ENCODE peak calls at places on chromosomes 12 and 14, in four cellular contexts. B, L, T and X are unnamed samples.

GRCh38 chr14:36505892-36506731 is 13.9 kb downstream of the NKX2-1 start:
- DNase-seq in B (no peak), L (no peak), T (no peak), X (no peak)

GRCh38 chr12:18932715-18933114 is 194.8 kb downstream of the CAPZA3 start:
- DNase-seq in B (peak), L (no peak), T (no peak), X (no peak)

GRCh38 chr14:33432407-33433023 is 493.8 kb downstream of the NPAS3 start:
- DNase-seq in B (peak), L (no peak), T (no peak), X (no peak)

GRCh38 chr12:129949652-129950051 is 45.8 kb upstream of the TMEM132D start:
- DNase-seq in B (no peak), L (no peak), T (no peak), X (no peak)

GRCh38 chr14:54627718-54628345 is 60.9 kb downstream of the SAMD4A start:
- DNase-seq in B (peak), L (no peak), T (peak), X (no peak)

GRCh38 chr12:75389061-75389460 is 1.8 kb upstream of the GLIPR1L2 start:
- DNase-seq in B (peak), L (peak), T (no peak), X (no peak)

GRCh38 chr14:61584258-61584657 is 111.1 kb upstream of the HIF1A start:
- DNase-seq in B (peak), L (no peak), T (no peak), X (no peak)

GRCh38 chr12:93302331-93303229 is 75.1 kb upstream of the NUDT4 start:
- DNase-seq in B (peak), L (no peak), T (no peak), X (no peak)

GRCh38 chr14:64502476-64503183 is 1.0 kb downstream of the ZBTB25 start:
- DNase-seq in B (no peak), L (no peak), T (peak), X (peak)

GRCh38 chr12:110656071-110656655 is 32.8 kb downstream of the HVCN1 start:
- DNase-seq in B (no peak), L (no peak), T (no peak), X (no peak)

GRCh38 chr12:41907550-41907949 is 237.1 kb downstream of the GXYLT1 start:
- DNase-seq in B (no peak), L (no peak), T (no peak), X (no peak)

GRCh38 chr12:13124661-13125505 is 21.4 kb upstream of the GSG1 start:
- DNase-seq in B (peak), L (no peak), T (no peak), X (no peak)

GRCh38 chr14:99181246-99181645 is 90.8 kb downstream of the BCL11B start:
- DNase-seq in B (no peak), L (no peak), T (no peak), X (no peak)

GRCh38 chr14:50830044-50830931 is 674 bp downstream of the NIN start:
- DNase-seq in B (no peak), L (peak), T (peak), X (peak)

GRCh38 chr14:55303646-55304277 is 32.5 kb downstream of the FBXO34 start:
- DNase-seq in B (no peak), L (no peak), T (no peak), X (no peak)

GRCh38 chr14:31536201-31536960 is 24.8 kb upstream of the NUBPL start:
- DNase-seq in B (no peak), L (no peak), T (no peak), X (no peak)

GRCh38 chr14:80212025-80212402 is 710 bp upstream of the DIO2 start:
- DNase-seq in B (peak), L (no peak), T (no peak), X (no peak)

GRCh38 chr12:57518920-57519757 is 1.2 kb downstream of the DDIT3 start:
- DNase-seq in B (no peak), L (no peak), T (peak), X (no peak)

GRCh38 chr14:90412058-90412457 is 15.2 kb downstream of the CALM1 start:
- DNase-seq in B (no peak), L (no peak), T (no peak), X (no peak)

GRCh38 chr12:21659383-21659782 is 1.7 kb upstream of the LDHB start:
- DNase-seq in B (no peak), L (no peak), T (no peak), X (no peak)

GRCh38 chr14:105071326-105071725 is 6.1 kb upstream of the GPR132 start:
- DNase-seq in B (no peak), L (no peak), T (no peak), X (no peak)

GRCh38 chr14:68523994-68524725 is 268.7 kb downstream of the ZFP36L1 start:
- DNase-seq in B (no peak), L (no peak), T (no peak), X (no peak)

GRCh38 chr14:99323603-99324185 is 51.7 kb upstream of the BCL11B start:
- DNase-seq in B (no peak), L (no peak), T (no peak), X (no peak)

GRCh38 chr14:96502621-96503251 is 554 bp downstream of the PAPOLA start:
- DNase-seq in B (peak), L (peak), T (peak), X (no peak)

GRCh38 chr14:55327179-55327578 is 56.0 kb downstream of the FBXO34 start:
- DNase-seq in B (no peak), L (no peak), T (no peak), X (no peak)

GRCh38 chr14:20801726-20802125 is 918 bp downstream of the RNASE1 start:
- DNase-seq in B (no peak), L (peak), T (peak), X (no peak)

GRCh38 chr12:95487024-95487423 is 13.1 kb downstream of the METAP2 start:
- DNase-seq in B (no peak), L (no peak), T (no peak), X (no peak)

GRCh38 chr14:55756563-55756962 is 176.6 kb downstream of the KTN1 start:
- DNase-seq in B (no peak), L (no peak), T (no peak), X (no peak)

GRCh38 chr14:33693237-33693636 is 257.6 kb downstream of the EGLN3 start:
- DNase-seq in B (peak), L (no peak), T (no peak), X (no peak)

GRCh38 chr14:81366259-81366658 is 33.9 kb downstream of the STON2 start:
- DNase-seq in B (no peak), L (no peak), T (no peak), X (no peak)

GRCh38 chr14:77642407-77642806 is 26.0 kb upstream of the SPTLC2 start:
- DNase-seq in B (no peak), L (no peak), T (no peak), X (no peak)

GRCh38 chr14:77647853-77648252 is 31.4 kb upstream of the SPTLC2 start:
- DNase-seq in B (no peak), L (no peak), T (peak), X (no peak)

GRCh38 chr14:77648520-77649200 is 32.2 kb upstream of the SPTLC2 start:
- DNase-seq in B (no peak), L (no peak), T (no peak), X (no peak)

GRCh38 chr14:77646907-77647306 is 30.5 kb upstream of the SPTLC2 start:
- DNase-seq in B (no peak), L (no peak), T (no peak), X (no peak)

DNA sequence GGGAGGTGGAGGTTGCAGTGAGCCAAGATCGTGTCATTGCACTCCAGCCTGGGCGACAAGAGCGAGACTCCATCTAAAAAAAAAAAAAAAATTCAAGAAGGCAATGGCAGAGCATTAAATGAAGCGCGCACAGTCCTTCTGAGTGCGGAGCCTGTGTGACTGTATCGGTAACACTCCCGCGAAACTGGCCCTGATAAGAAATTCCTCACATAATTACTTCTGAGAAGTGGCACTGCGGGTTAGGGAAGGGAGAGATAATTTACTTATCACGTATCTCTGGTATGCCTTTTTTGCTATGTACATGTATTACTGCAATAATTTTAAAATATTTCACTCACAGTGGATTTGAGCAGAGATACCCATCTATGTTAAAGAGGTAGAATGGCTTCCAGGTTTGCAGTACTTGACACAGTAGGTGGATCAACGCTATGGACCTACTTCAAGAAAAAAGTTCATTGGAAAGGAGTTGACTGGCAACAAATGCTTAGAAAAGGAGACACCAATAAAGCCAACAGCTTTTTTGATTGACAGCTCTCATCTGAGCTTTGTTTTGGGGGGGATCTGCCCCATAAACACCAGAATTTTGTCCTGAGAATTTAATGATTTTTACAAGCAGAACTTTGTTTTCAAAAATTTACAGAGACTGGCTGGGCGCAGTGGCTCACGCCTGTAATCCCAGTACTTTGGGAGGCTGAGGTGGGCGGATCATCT is 29.2 kb upstream of the SPTLC2 start:
- DNase-seq in B (no peak), L (no peak), T (no peak), X (no peak)
- TF ChIP-seq CTCF in B (no peak), L (no peak), T (no peak), X (no peak)

GRCh38 chr12:11805043-11805442 is 155.6 kb downstream of the ETV6 start:
- DNase-seq in B (no peak), L (no peak), T (no peak), X (no peak)
- TF ChIP-seq CTCF in B (peak), L (no peak), T (no peak), X (peak)

GRCh38 chr12:118055865-118056773 is 4.9 kb downstream of the WSB2 start:
- DNase-seq in B (no peak), L (no peak), T (no peak), X (no peak)
- TF ChIP-seq CTCF in B (no peak), L (no peak), T (no peak), X (no peak)

DNA sequence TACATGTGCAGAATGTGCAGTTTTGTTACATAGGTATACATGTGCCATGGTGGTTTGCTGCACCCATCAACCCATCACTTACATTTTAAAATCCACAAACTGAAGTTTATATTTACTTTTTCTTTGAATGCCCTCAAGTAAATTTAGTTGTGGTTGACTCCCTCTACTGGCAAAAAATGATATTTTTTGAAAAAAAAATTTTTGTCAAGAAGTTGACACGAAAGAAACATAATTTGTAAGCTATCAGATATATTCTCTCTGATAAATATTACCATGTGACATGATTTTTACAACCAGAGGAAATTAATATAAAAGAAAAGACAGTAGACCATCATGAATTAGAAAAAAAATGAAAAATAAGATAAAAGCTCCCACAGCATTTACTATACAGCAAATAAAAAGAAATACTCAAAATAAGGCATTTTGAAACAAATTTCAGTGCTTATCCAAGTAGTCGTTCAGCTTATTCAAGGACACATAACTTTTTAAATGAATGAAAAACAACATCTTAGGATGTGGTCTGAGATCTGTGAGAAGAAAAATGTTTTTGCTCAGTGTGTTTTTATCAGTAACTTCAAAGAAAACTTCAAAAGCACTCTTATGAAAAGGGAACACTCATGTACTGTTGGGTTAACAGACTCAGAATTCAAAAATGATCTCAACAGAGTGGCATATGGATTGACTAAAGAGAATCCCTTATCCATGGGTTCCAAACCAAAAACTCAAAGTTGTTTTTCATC is 30.0 kb upstream of the GRIP1 start:
- DNase-seq in B (no peak), L (no peak), T (no peak), X (no peak)
- TF ChIP-seq CTCF in B (peak), L (no peak), T (no peak), X (peak)

GRCh38 chr12:71476513-71476912 is 36.9 kb downstream of the LGR5 start:
- DNase-seq in B (peak), L (no peak), T (no peak), X (no peak)
- TF ChIP-seq CTCF in B (no peak), L (no peak), T (no peak), X (no peak)

DNA sequence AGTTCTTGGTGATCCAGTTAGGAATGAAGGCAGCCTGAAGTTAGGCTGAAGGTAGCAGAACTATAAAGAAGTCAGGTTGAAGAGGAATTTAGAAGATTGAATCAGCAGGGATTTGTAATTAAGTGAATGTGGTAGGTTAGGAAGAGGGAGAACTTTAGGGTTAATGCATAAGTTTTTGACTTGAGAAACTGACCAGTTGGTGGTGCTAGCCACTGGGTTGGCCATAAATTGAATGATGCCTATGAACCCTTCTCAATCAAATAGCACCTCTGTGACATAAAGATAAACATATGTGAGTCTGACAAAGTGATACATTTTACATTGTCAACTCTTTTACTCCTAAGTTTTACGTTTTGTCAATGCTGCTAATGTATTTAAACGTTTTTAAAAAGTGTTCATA is 290.6 kb upstream of the NAV3 start:
- DNase-seq in B (no peak), L (no peak), T (no peak), X (no peak)
- TF ChIP-seq CTCF in B (no peak), L (no peak), T (no peak), X (no peak)

GRCh38 chr14:70118064-70118463 is 70.7 kb downstream of the SLC8A3 start:
- DNase-seq in B (no peak), L (no peak), T (no peak), X (no peak)
- TF ChIP-seq CTCF in B (no peak), L (no peak), T (no peak), X (no peak)

GRCh38 chr14:70886421-70887206 is 20.6 kb upstream of the PCNX1 start:
- DNase-seq in B (no peak), L (no peak), T (no peak), X (peak)

GRCh38 chr14:70888681-70889175 is 18.5 kb upstream of the PCNX1 start:
- DNase-seq in B (peak), L (no peak), T (no peak), X (no peak)

GRCh38 chr14:70885343-70886014 is 21.8 kb upstream of the PCNX1 start:
- DNase-seq in B (no peak), L (no peak), T (no peak), X (no peak)

GRCh38 chr14:70888151-70888499 is 19.1 kb upstream of the PCNX1 start:
- DNase-seq in B (no peak), L (no peak), T (no peak), X (no peak)

DNA sequence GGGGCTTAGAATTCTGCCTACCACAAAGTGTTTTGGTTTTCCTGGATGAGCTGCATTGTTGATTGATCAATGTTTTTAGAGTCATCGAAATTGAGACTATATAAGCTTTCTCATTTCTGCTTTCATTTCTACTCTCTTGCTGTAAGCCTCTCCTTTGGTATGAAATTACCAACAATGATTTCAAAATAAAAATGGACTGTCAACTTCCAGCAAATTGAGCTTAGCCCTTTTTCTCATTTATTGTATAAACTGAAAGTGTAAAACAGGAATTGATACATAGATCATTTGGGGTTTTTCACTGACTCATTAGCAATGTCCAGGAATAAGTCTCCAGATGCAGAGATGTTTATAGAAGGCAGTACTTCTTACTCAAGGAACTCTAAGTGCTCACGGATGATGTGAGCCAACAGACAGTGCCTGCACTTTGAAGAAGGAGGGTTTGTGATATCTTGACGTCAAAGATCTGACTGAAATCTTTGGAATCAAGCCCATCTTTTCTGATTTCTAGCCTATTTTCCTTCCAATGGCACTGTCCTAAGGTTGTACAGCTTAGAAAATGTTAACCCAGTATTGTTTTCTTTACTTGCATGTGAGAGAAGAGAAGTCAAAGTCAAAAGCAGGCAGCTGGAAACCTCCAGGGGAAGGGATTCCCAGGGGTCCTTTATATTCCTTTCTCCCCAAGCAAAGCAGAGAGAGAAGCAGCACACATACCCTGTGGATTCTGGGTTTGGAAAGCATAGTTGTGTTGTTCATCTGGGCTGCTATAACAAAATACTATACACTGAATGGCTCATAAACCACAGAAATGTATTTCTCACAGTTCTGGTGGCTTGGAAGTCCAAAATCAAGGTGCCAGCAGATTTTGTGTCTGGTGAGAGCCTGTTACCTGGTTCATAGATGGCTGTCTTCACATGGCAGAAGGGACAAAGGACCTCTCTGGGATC is 19.8 kb upstream of the PCNX1 start:
- DNase-seq in B (peak), L (no peak), T (no peak), X (no peak)
- TF ChIP-seq CTCF in B (no peak), L (no peak), T (no peak), X (no peak)

GRCh38 chr12:48183091-48183875 is at the start of gene CCDC184:
- DNase-seq in B (peak), L (peak), T (peak), X (peak)
- TF ChIP-seq CTCF in B (peak), L (no peak), T (no peak), X (peak)

DNA sequence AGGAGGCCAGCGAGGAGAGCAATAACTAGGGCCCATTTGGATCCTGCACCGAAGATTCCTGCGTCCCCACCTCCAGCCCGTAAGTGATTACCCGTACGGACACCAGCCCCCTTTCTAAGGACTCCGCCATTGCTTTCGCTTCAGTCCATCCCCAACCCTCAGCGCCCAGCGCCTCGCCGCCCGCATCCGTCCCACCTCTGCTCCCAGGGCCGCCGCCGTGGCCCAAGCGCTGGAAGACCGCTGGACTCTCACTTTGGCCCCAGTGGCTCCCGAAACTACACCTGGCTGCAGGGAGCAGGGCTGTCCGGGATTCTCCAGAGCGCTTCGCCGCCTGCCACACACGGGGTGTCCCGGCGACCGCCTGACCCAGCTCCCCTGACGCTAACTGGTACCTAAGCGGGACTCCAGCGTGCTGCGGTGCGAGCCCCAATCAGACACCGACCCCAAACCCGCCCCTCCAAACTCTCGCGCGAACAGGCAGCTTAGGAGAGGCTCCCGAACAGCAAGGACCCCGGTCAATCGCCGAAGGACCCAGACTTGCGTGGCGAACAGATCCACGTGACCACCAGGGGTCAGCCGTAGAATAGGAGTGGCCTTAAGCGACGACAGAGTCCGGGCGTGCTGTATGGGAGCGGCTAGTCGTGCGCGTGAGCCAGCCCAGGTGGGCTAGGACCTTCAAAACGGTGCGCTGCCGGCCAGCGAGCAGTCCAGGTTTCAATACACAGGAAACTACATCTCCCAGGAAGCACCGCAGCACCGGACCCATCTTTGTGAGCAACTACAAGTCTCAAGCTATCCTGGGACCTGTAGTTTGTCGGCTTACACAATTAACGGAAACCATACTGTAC is at the start of gene CNPY2:
- DNase-seq in B (peak), L (peak), T (peak), X (peak)
- TF ChIP-seq CTCF in B (peak), L (no peak), T (no peak), X (peak)